ENCODE peak calls at places on chromosomes 1 and 21, in six cellular contexts. G is K562, Y is GM12878, T is HCT116, W is HepG2, B is SK-N-SH. P is an unnamed sample.

GRCh38 chr1:58932820-58933598 is 149.2 kb upstream of the JUN start:
- DNase-seq in Y (no peak), G (no peak), T (peak; percentile 79), B (no peak), W (peak; percentile 38), P (no peak)

GRCh38 chr1:9960011-9960410 is 16.7 kb downstream of the NMNAT1 start:
- DNase-seq in T (no peak), Y (no peak), G (no peak), B (no peak), W (no peak), P (no peak)

GRCh38 chr1:172954476-172955150 is 96.1 kb downstream of the TNFSF18 start:
- DNase-seq in Y (no peak), T (no peak), W (no peak), B (no peak), G (no peak), P (no peak)

GRCh38 chr1:87560137-87560536 is 231.5 kb downstream of the LMO4 start:
- DNase-seq in G (no peak), T (no peak), B (no peak), Y (no peak), W (no peak), P (no peak)

GRCh38 chr1:27418326-27418761 is 25.9 kb downstream of the GPR3 start:
- DNase-seq in T (no peak), Y (no peak), W (no peak), G (no peak), B (no peak), P (no peak)

GRCh38 chr21:42424848-42425602 is 21.3 kb downstream of the UBASH3A start:
- DNase-seq in B (no peak), Y (no peak), T (no peak), W (no peak), G (no peak), P (no peak)

GRCh38 chr1:86499987-86500593 is 31.4 kb downstream of the CLCA1 start:
- DNase-seq in Y (no peak), G (peak; percentile 55), T (peak; percentile 18), B (peak; percentile 25), W (peak; percentile 32), P (no peak)

GRCh38 chr1:184329962-184330868 is 56.6 kb upstream of the C1orf21 start:
- DNase-seq in B (no peak), Y (no peak), T (no peak), W (no peak), G (no peak), P (no peak)

GRCh38 chr21:45994738-45995685 is 13.4 kb downstream of the COL6A1 start:
- DNase-seq in T (no peak), B (no peak), W (no peak), Y (no peak), G (no peak), P (no peak)

GRCh38 chr1:23370270-23370743 is 671 bp upstream of the ZNF436 start:
- DNase-seq in W (no peak), Y (no peak), G (no peak), B (no peak), T (no peak), P (no peak)

GRCh38 chr1:228512852-228513243 is 25.7 kb downstream of the RNF187 start:
- DNase-seq in G (no peak), T (no peak), B (no peak), Y (no peak), W (no peak), P (no peak)
- TF ChIP-seq YY1 in G (no peak), T (no peak), B (no peak), Y (no peak), W (no peak), P (no peak)

GRCh38 chr1:21814241-21814918 is 2.3 kb downstream of the LDLRAD2 start:
- DNase-seq in W (no peak), G (peak; percentile 57), T (no peak), Y (no peak), B (peak; percentile 94), P (peak; percentile 47)
- H3K4me2 ChIP-seq in W (no peak overlapping the region), G (no peak overlapping the region), T (no peak overlapping the region), Y (peak overlapping the region; percentile 31), B (no peak overlapping the region), P (peak overlapping the region; percentile 67)

GRCh38 chr1:47794081-47794480 is 203.1 kb downstream of the TRABD2B start:
- DNase-seq in W (no peak), T (no peak), B (no peak), Y (no peak), G (no peak), P (no peak)
- TF ChIP-seq MAX in W (no peak), T (no peak), B (no peak), Y (no peak), G (no peak), P (no peak)

GRCh38 chr1:22154063-22154462 is 11.2 kb upstream of the WNT4 start:
- DNase-seq in G (no peak), Y (no peak), B (no peak), W (no peak), T (no peak), P (no peak)
- TF ChIP-seq YY1 in G (no peak), Y (no peak), B (no peak), W (no peak), T (no peak), P (no peak)

GRCh38 chr1:229597877-229598276 is 28.0 kb downstream of the TAF5L start:
- DNase-seq in B (no peak), G (no peak), Y (no peak), W (no peak), T (no peak), P (no peak)
- H3K4me2 ChIP-seq in B (no peak overlapping the region), G (no peak overlapping the region), Y (no peak overlapping the region), W (no peak overlapping the region), T (no peak overlapping the region), P (no peak overlapping the region)

GRCh38 chr1:162672678-162673259 is 40.5 kb downstream of the DDR2 start:
- DNase-seq in B (no peak), Y (no peak), W (no peak), T (no peak), G (no peak), P (no peak)
- TF ChIP-seq MAX in B (no peak), Y (no peak), W (no peak), T (no peak), G (no peak), P (no peak)

P was measured in H1.